ENCODE peak calls at places on chromosomes 13 and 19, in five cellular contexts. N, S, L, V and C are unnamed samples.

GRCh38 chr13:43640476-43640875 is 146.3 kb downstream of the ENOX1 start:
- DNase-seq in S (no peak), N (no peak), V (no peak), L (no peak), C (no peak)

GRCh38 chr19:4641132-4641531 is 1.8 kb downstream of the TNFAIP8L1 start:
- DNase-seq in V (no peak), S (no peak), N (no peak), L (peak; percentile 2), C (no peak)

GRCh38 chr13:104937881-104938280 is 1597.6 kb downstream of the EFNB2 start:
- DNase-seq in S (no peak), L (no peak), V (no peak), N (no peak), C (no peak)

GRCh38 chr19:16435999-16436650 is 35.6 kb downstream of the EPS15L1 start:
- DNase-seq in V (no peak), N (no peak), S (peak; percentile 58), L (no peak), C (no peak)

GRCh38 chr19:54400913-54401312 is 14.4 kb upstream of the TTYH1 start:
- DNase-seq in S (no peak), L (no peak), V (no peak), N (no peak), C (no peak)

GRCh38 chr13:94701313-94702180 is 10.8 kb downstream of the SOX21 start:
- DNase-seq in V (no peak), N (peak; percentile 52), S (no peak), L (no peak), C (no peak)

GRCh38 chr13:94175076-94175475 is 304.4 kb downstream of the DCT start:
- DNase-seq in L (no peak), V (no peak), S (no peak), N (no peak), C (no peak)

GRCh38 chr19:48216933-48217332 is 38.8 kb downstream of the CARD8 start:
- DNase-seq in V (no peak), N (no peak), L (no peak), S (no peak), C (no peak)

GRCh38 chr13:94956407-94957110 is 244.2 kb upstream of the SOX21 start:
- DNase-seq in L (no peak), S (no peak), N (no peak), V (no peak), C (no peak)

GRCh38 chr19:51994048-51994644 is 7.5 kb upstream of the ZNF350 start:
- DNase-seq in S (no peak), N (no peak), L (no peak), V (no peak), C (no peak)

GRCh38 chr13:45372189-45373115 is 31.5 kb upstream of the TPT1 start:
- DNase-seq in N (no peak), S (no peak), V (no peak), L (no peak), C (no peak)

GRCh38 chr19:39515551-39516191 is 732 bp downstream of the SELENOV start:
- DNase-seq in L (no peak), N (peak; percentile 75), S (peak; percentile 42), V (no peak), C (peak; percentile 29)

GRCh38 chr19:55647732-55648656 is at the start of gene CCDC106:
- DNase-seq in L (peak; percentile 74), S (peak; percentile 86), N (peak; percentile 88), V (no peak), C (peak; percentile 49)

GRCh38 chr19:33416307-33417215 is 43.1 kb downstream of the CEBPG start:
- DNase-seq in L (peak; percentile 87), V (no peak), N (peak; percentile 38), S (peak; percentile 80), C (peak; percentile 86)

GRCh38 chr13:110185696-110186095 is 121.3 kb downstream of the COL4A1 start:
- DNase-seq in N (no peak), S (no peak), L (no peak), V (peak; percentile 81), C (no peak)

GRCh38 chr19:3387645-3388589 is 21.5 kb downstream of the NFIC start:
- DNase-seq in S (no peak), N (peak; percentile 98), V (no peak), L (no peak), C (no peak)

GRCh38 chr13:41675306-41675705 is 218.0 kb downstream of the RGCC start:
- DNase-seq in L (no peak), S (no peak), N (no peak), V (peak; percentile 27), C (no peak)

GRCh38 chr13:32309812-32310706 is 5.1 kb downstream of the ZAR1L start:
- DNase-seq in N (no peak), L (peak; percentile 59), V (no peak), S (peak; percentile 70), C (peak; percentile 25)

GRCh38 chr13:48485447-48485846 is 47.4 kb downstream of the RCBTB2 start:
- DNase-seq in L (no peak), N (no peak), S (no peak), V (no peak), C (no peak)

GRCh38 chr13:99737456-99737855 is 234.1 kb downstream of the ZIC5 start:
- DNase-seq in V (no peak), L (no peak), S (no peak), N (no peak), C (no peak)

GRCh38 chr19:4730740-4731171 is 7.1 kb upstream of the DPP9 start:
- DNase-seq in N (no peak), L (peak; percentile 45), V (no peak), S (no peak), C (peak; percentile 77)

GRCh38 chr13:71374471-71375041 is 492.4 kb downstream of the DACH1 start:
- DNase-seq in V (no peak), N (no peak), L (no peak), S (no peak), C (no peak)

GRCh38 chr13:69109891-69110525 is 997.6 kb upstream of the ATXN8OS start:
- DNase-seq in V (no peak), S (no peak), L (no peak), N (no peak), C (no peak)

GRCh38 chr13:102141625-102142472 is 260.0 kb downstream of the FGF14 start:
- DNase-seq in S (peak; percentile 23), V (peak; percentile 3), L (peak; percentile 7), N (no peak), C (no peak)

GRCh38 chr13:79245937-79246574 is 160.0 kb downstream of the RBM26 start:
- DNase-seq in N (no peak), L (no peak), V (no peak), S (no peak), C (no peak)

GRCh38 chr13:79736356-79736755 is 255.4 kb downstream of the NDFIP2 start:
- DNase-seq in N (no peak), V (no peak), S (no peak), L (no peak), C (no peak)

GRCh38 chr13:65470781-65471180 is 1759.4 kb downstream of the PCDH9 start:
- DNase-seq in S (no peak), V (no peak), L (no peak), N (no peak), C (no peak)

GRCh38 chr19:801030-801860 is 4.0 kb downstream of the PTBP1 start:
- DNase-seq in S (peak; percentile 8), L (no peak), N (peak; percentile 92), V (no peak), C (peak; percentile 40)

GRCh38 chr13:29543230-29544215 is 52.0 kb downstream of the SLC7A1 start:
- DNase-seq in N (no peak), V (no peak), L (peak; percentile 78), S (no peak), C (peak; percentile 80)

GRCh38 chr13:112880976-112881540 is 88.0 kb upstream of the MCF2L start:
- DNase-seq in S (no peak), N (peak; percentile 67), V (no peak), L (no peak), C (no peak)

GRCh38 chr19:3950871-3951861 is 18.3 kb downstream of the NMRK2 start:
- DNase-seq in L (peak; percentile 60), S (peak; percentile 56), V (no peak), N (peak; percentile 65), C (peak; percentile 42)

DNA sequence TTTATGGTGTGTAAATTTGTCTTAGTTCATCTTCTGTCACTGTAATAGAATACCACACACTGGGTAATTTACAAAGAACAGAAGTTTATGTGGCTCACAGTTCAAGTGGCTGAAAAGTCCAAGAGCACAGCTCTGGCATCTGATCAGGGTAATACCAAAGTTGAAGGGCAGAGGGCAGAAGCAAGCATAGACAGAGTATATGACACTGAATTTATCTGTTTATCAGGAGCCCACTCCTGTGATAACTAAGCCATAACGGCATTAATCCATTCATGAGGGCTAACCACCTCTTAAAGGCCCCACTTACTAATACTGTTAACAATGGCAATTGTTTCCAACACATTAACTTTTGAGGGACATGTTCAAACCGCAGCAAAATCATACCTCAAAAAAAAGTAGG is 4.0 kb upstream of the RFXAP start:
- DNase-seq in N (no peak), L (no peak), V (no peak), S (no peak), C (peak; percentile 33)
- TF ChIP-seq CTCF in N (no peak), L (peak; percentile 25), V (peak; percentile 33), S (peak; percentile 30), C (peak; percentile 45)

GRCh38 chr19:18478545-18479311 is 40.8 kb upstream of the ISYNA1 start:
- DNase-seq in V (peak; percentile 79), L (peak; percentile 85), S (no peak), N (no peak), C (peak; percentile 94)

GRCh38 chr19:18475762-18476331 is 37.9 kb upstream of the ISYNA1 start:
- DNase-seq in V (no peak), S (no peak), N (no peak), L (no peak), C (no peak)

GRCh38 chr19:18476507-18477041 is 38.6 kb upstream of the ISYNA1 start:
- DNase-seq in S (no peak), N (no peak), L (no peak), V (no peak), C (no peak)

GRCh38 chr19:18477974-18478373 is 40.0 kb upstream of the ISYNA1 start:
- DNase-seq in S (no peak), N (no peak), L (no peak), V (no peak), C (no peak)

DNA sequence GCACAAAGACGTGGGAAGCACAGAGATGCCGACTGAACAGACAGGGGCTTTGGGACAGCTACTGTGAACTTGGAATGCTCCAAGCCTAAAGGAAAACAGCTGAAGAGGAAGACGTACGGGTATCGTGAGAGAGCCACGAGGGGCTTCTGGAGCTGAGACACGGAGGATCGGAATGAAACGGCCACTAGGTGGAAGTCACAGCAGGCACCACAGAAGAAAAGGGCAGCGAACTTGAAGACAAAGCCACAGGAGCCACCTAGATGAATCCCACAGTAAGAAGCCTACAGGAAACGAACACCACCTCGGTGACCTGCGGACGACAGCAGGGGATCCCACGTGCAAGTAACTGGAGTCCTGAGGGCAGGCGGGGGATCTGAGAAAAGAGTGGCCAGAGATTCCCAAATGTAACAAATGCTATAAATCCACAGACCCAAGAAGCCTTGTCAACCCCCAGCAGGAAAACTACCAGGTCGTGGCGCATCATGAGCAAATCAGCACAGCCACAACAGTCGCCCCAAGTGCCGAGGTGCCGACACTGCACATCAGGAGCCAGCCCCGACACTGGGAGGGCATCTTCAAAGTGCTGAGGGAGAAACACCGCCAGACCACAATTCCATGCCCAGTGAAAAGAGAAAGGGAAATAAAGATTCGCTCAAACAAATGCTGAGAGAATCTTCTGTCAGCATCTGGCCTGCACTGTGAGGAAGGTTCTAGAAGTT is 39.3 kb upstream of the ISYNA1 start:
- DNase-seq in L (no peak), N (no peak), S (no peak), V (no peak), C (peak; percentile 33)
- TF ChIP-seq CTCF in L (no peak), N (no peak), S (no peak), V (no peak), C (no peak)

GRCh38 chr13:59700281-59700680 is 463.4 kb downstream of the DIAPH3 start:
- DNase-seq in N (no peak), V (no peak), S (no peak), L (no peak), C (no peak)
- TF ChIP-seq CTCF in N (no peak), V (no peak), S (no peak), L (no peak), C (no peak)

GRCh38 chr19:9435279-9436268 is at the start of gene ZNF266:
- DNase-seq in S (peak; percentile 96), N (peak; percentile 93), L (peak; percentile 90), V (peak; percentile 50), C (peak; percentile 96)
- TF ChIP-seq CTCF in S (peak; percentile 70), N (peak; percentile 71), L (no peak), V (peak; percentile 57), C (peak; percentile 74)